ENCODE peak calls at places on chromosome 14, in six cellular contexts. D is GM23248; M is stimulated activated CD4-positive, alpha-beta T cell treated with anti-CD3 and anti-CD28 coated beads, Interleukin-4, amount 100 ng/mL, for 24 hours; K is NCI-H2029 treated with DMSO at 0.1 percent for 48 hours; X is fibroblast of the conjunctiva; O is activated naive CD4-positive, alpha-beta T cell. V is an unnamed sample.

GRCh38 chr14:88233915-88234314 is 89.2 kb downstream of the KCNK10 start:
- DNase-seq in D (peak), M (no peak), K (no peak), X (no peak), O (no peak), V (peak)

GRCh38 chr14:75933712-75934296 is 48.0 kb downstream of the TGFB3 start:
- DNase-seq in D (no peak), M (no peak), K (no peak), X (no peak), O (no peak), V (no peak)

GRCh38 chr14:50762001-50762930 is 68.7 kb downstream of the NIN start:
- DNase-seq in D (peak), M (peak), K (no peak), X (no peak), O (no peak), V (peak)

GRCh38 chr14:42299692-42300091 is 693.0 kb downstream of the LRFN5 start:
- DNase-seq in D (no peak), M (no peak), K (no peak), X (no peak), O (no peak), V (no peak)

GRCh38 chr14:100746326-100746725 is 19.6 kb downstream of the DLK1 start:
- DNase-seq in D (no peak), M (no peak), K (no peak), X (no peak), O (no peak), V (no peak)

GRCh38 chr14:88559852-88560251 is 3.0 kb upstream of the ZC3H14 start:
- DNase-seq in D (peak), M (no peak), K (no peak), X (peak), O (no peak), V (peak)

GRCh38 chr14:22780941-22781605 is 14.6 kb downstream of the OXA1L start:
- DNase-seq in D (no peak), M (no peak), K (no peak), X (no peak), O (no peak), V (peak)

GRCh38 chr14:47022721-47023120 is 371.1 kb upstream of the RPL10L start:
- DNase-seq in D (no peak), M (no peak), K (no peak), X (no peak), O (no peak), V (no peak)

GRCh38 chr14:36054353-36055051 is 122.0 kb downstream of the PTCSC3 start:
- DNase-seq in D (no peak), M (no peak), K (no peak), X (no peak), O (no peak), V (no peak)

GRCh38 chr14:79137836-79138235 is 967.7 kb downstream of the NRXN3 start:
- DNase-seq in D (no peak), M (no peak), K (no peak), X (no peak), O (no peak), V (no peak)

GRCh38 chr14:35384386-35385041 is 20.0 kb downstream of the NFKBIA start:
- DNase-seq in D (peak), M (no peak), K (no peak), X (peak), O (no peak), V (peak)

GRCh38 chr14:74945261-74945851 is 10.0 kb downstream of the PGF start:
- DNase-seq in D (peak), M (no peak), K (no peak), X (no peak), O (no peak), V (peak)

GRCh38 chr14:72617391-72618011 is 276.4 kb downstream of the DPF3 start:
- DNase-seq in D (peak), M (peak), K (no peak), X (peak), O (no peak), V (peak)

GRCh38 chr14:73736842-73737241 is 22.7 kb upstream of the PNMA1 start:
- DNase-seq in D (no peak), M (no peak), K (no peak), X (no peak), O (no peak), V (no peak)

GRCh38 chr14:25570483-25570882 is 520.5 kb upstream of the STXBP6 start:
- DNase-seq in D (no peak), M (no peak), K (no peak), X (no peak), O (no peak), V (no peak)

GRCh38 chr14:103519837-103520212 is 2.8 kb downstream of the CKB start:
- DNase-seq in D (peak), M (no peak), K (no peak), X (no peak), O (no peak), V (no peak)

GRCh38 chr14:85437143-85437542 is 92.8 kb upstream of the FLRT2 start:
- DNase-seq in D (peak), M (no peak), K (no peak), X (no peak), O (no peak), V (peak)

V was measured in EH.